ENCODE peak calls at places on chromosomes 11 and 22, in five cellular contexts. Z is astrocyte of the cerebellum, O is tibial nerve, I is glutamatergic neuron, Q is choroid plexus epithelial cell. C is an unnamed sample.

GRCh38 chr11:121199516-121199915 is 93.1 kb upstream of the SC5D start:
- DNase-seq in Z (no peak), O (no peak), I (no peak), Q (no peak), C (no peak)

GRCh38 chr11:561148-562003 is 606 bp downstream of the RASSF7 start:
- DNase-seq in Z (no peak), O (no peak), I (no peak), Q (no peak), C (no peak)

GRCh38 chr22:18032455-18033101 is 8.2 kb upstream of the MICAL3 start:
- DNase-seq in Z (no peak), O (no peak), I (no peak), Q (no peak), C (no peak)

GRCh38 chr11:61780581-61781162 is 11.7 kb downstream of the TMEM258 start:
- DNase-seq in Z (no peak), O (no peak), I (no peak), Q (no peak), C (no peak)

GRCh38 chr11:64208086-64208795 is 1.7 kb downstream of the FERMT3 start:
- DNase-seq in Z (no peak), O (no peak), I (no peak), Q (no peak), C (no peak)

GRCh38 chr11:122864386-122864785 is 18.2 kb upstream of the JHY start:
- DNase-seq in Z (no peak), O (no peak), I (no peak), Q (no peak), C (no peak)

GRCh38 chr22:19819209-19819910 is 35.3 kb downstream of the GNB1L start:
- DNase-seq in Z (no peak), O (no peak), I (no peak), Q (no peak), C (no peak)

GRCh38 chr11:59172345-59173079 is 580 bp downstream of the DTX4 start:
- DNase-seq in Z (no peak), O (no peak), I (peak), Q (no peak), C (no peak)

GRCh38 chr22:23534201-23534850 is 45.8 kb downstream of the IGLL1 start:
- DNase-seq in Z (no peak), O (no peak), I (no peak), Q (no peak), C (no peak)

GRCh38 chr22:40679249-40679963 is at the start of gene MCHR1:
- DNase-seq in Z (no peak), O (no peak), I (peak), Q (no peak), C (no peak)

GRCh38 chr11:116230453-116230852 is 542.3 kb downstream of the BUD13 start:
- DNase-seq in Z (no peak), O (no peak), I (no peak), Q (no peak), C (no peak)

GRCh38 chr22:21697866-21698265 is 32.1 kb downstream of the PPIL2 start:
- DNase-seq in Z (peak), O (no peak), I (no peak), Q (peak), C (no peak)

C was measured in central memory CD8-positive, alpha-beta T cell.